ENCODE peak calls at places on chromosomes 5 and 9, in four cellular contexts. D, Q, T and O are unnamed samples.

GRCh38 chr9:137077010-137077747 is at the start of gene UAP1L1:
- DNase-seq in D (peak; percentile 64), Q (no peak), T (peak; percentile 62), O (no peak)

GRCh38 chr5:150491876-150492275 is 16.1 kb upstream of the NDST1 start:
- DNase-seq in D (no peak), Q (no peak), T (no peak), O (no peak)

GRCh38 chr5:403995-404394 is 39.0 kb upstream of the EXOC3 start:
- DNase-seq in D (no peak), Q (no peak), T (no peak), O (no peak)

GRCh38 chr5:10581867-10582511 is 18.1 kb downstream of the ANKRD33B start:
- DNase-seq in D (no peak), Q (no peak), T (no peak), O (no peak)

GRCh38 chr9:108934323-108934885 is at the start of gene ABITRAM:
- DNase-seq in D (peak; percentile 74), Q (peak; percentile 38), T (peak; percentile 95), O (peak; percentile 72)

GRCh38 chr9:100019541-100019940 is 79.3 kb downstream of the ERP44 start:
- DNase-seq in D (no peak), Q (no peak), T (no peak), O (no peak)

GRCh38 chr9:69155341-69156030 is 18.6 kb upstream of the TJP2 start:
- DNase-seq in D (peak; percentile 72), Q (no peak), T (no peak), O (no peak)

GRCh38 chr9:17777465-17777864 is 198.6 kb downstream of the SH3GL2 start:
- DNase-seq in D (no peak), Q (no peak), T (no peak), O (no peak)

GRCh38 chr9:18982246-18982589 is 50.8 kb downstream of the SAXO1 start:
- DNase-seq in D (no peak), Q (no peak), T (no peak), O (no peak)

GRCh38 chr5:16877267-16877935 is 58.7 kb downstream of the MYO10 start:
- DNase-seq in D (no peak), Q (no peak), T (no peak), O (no peak)

GRCh38 chr9:98707158-98708102 is 1.3 kb downstream of the GABBR2 start:
- DNase-seq in D (peak; percentile 88), Q (peak; percentile 73), T (peak; percentile 54), O (peak; percentile 17)

GRCh38 chr5:150114773-150115408 is 28.5 kb upstream of the CSF1R start:
- DNase-seq in D (no peak), Q (no peak), T (no peak), O (no peak)

GRCh38 chr5:172115541-172115982 is 72.5 kb downstream of the STK10 start:
- DNase-seq in D (no peak), Q (no peak), T (no peak), O (no peak)

GRCh38 chr9:95459867-95460626 is 56.7 kb downstream of the PTCH1 start:
- DNase-seq in D (no peak), Q (no peak), T (no peak), O (no peak)

GRCh38 chr5:153461341-153461740 is 29.1 kb upstream of the GRIA1 start:
- DNase-seq in D (no peak), Q (no peak), T (no peak), O (no peak)

GRCh38 chr5:80198399-80198798 is 57.4 kb downstream of the SERINC5 start:
- DNase-seq in D (no peak), Q (no peak), T (no peak), O (no peak)

GRCh38 chr5:75472973-75473372 is 38.5 kb downstream of the CERT1 start:
- DNase-seq in D (no peak), Q (no peak), T (no peak), O (no peak)

GRCh38 chr5:109318455-109319108 is 91.2 kb downstream of the PJA2 start:
- DNase-seq in D (no peak), Q (no peak), T (no peak), O (peak; percentile 9)

GRCh38 chr5:73673161-73673591 is 47.2 kb downstream of the ARHGEF28 start:
- DNase-seq in D (no peak), Q (no peak), T (no peak), O (peak; percentile 67)

GRCh38 chr5:136004436-136004835 is 24.4 kb upstream of the TGFBI start:
- DNase-seq in D (no peak), Q (no peak), T (no peak), O (no peak)

GRCh38 chr5:178941361-178941760 is 363 bp downstream of the ZNF454 start:
- DNase-seq in D (no peak), Q (no peak), T (no peak), O (no peak)

GRCh38 chr5:100464418-100464817 is 70.8 kb upstream of the FAM174A start:
- DNase-seq in D (no peak), Q (no peak), T (no peak), O (no peak)

GRCh38 chr9:17635115-17635890 is 56.4 kb downstream of the SH3GL2 start:
- DNase-seq in D (no peak), Q (no peak), T (no peak), O (no peak)

GRCh38 chr5:30765227-30765626 is 428.3 kb upstream of the CDH6 start:
- DNase-seq in D (no peak), Q (no peak), T (no peak), O (no peak)

GRCh38 chr9:124009835-124010226 is 1.7 kb upstream of the LHX2 start:
- DNase-seq in D (no peak), Q (no peak), T (no peak), O (no peak)

GRCh38 chr9:107251756-107252322 is 31.2 kb upstream of the RAD23B start:
- DNase-seq in D (no peak), Q (no peak), T (no peak), O (peak; percentile 97)

GRCh38 chr5:108607421-108607820 is 140.3 kb upstream of the FER start:
- DNase-seq in D (no peak), Q (no peak), T (no peak), O (no peak)

GRCh38 chr9:79611091-79611614 is 39.4 kb downstream of the TLE4 start:
- DNase-seq in D (no peak), Q (no peak), T (no peak), O (no peak)

GRCh38 chr9:77751341-77752091 is 103.4 kb upstream of the GNA14 start:
- DNase-seq in D (no peak), Q (no peak), T (peak; percentile 8), O (peak; percentile 35)

GRCh38 chr5:14231156-14231555 is 88.0 kb downstream of the TRIO start:
- DNase-seq in D (no peak), Q (no peak), T (no peak), O (no peak)

GRCh38 chr5:20105915-20106314 is 117.9 kb upstream of the CDH18 start:
- DNase-seq in D (no peak), Q (no peak), T (no peak), O (no peak)

GRCh38 chr9:97633859-97634485 is 351 bp downstream of the NCBP1 start:
- DNase-seq in D (no peak), Q (no peak), T (no peak), O (peak; percentile 3)

GRCh38 chr5:96338089-96338488 is 95.0 kb downstream of the PCSK1 start:
- DNase-seq in D (no peak), Q (no peak), T (no peak), O (no peak)

GRCh38 chr9:1927546-1927945 is 87.6 kb upstream of the SMARCA2 start:
- DNase-seq in D (no peak), Q (no peak), T (no peak), O (no peak)

GRCh38 chr9:134101623-134102149 is 33.9 kb upstream of the BRD3 start:
- DNase-seq in D (no peak), Q (no peak), T (no peak), O (no peak)

GRCh38 chr9:26346942-26347477 is 545.6 kb downstream of the CAAP1 start:
- DNase-seq in D (no peak), Q (no peak), T (no peak), O (no peak)

GRCh38 chr5:134647750-134648424 is 698 bp upstream of the SEC24A start:
- DNase-seq in D (no peak), Q (no peak), T (no peak), O (peak; percentile 21)
- TF ChIP-seq ATF3 in D (no peak), Q (no peak), T (no peak), O (no peak)

GRCh38 chr5:4781312-4781711 is 358.8 kb upstream of the ADAMTS16 start:
- DNase-seq in D (no peak), Q (no peak), T (no peak), O (no peak)

GRCh38 chr5:4773827-4774317 is 366.3 kb upstream of the ADAMTS16 start:
- DNase-seq in D (no peak), Q (no peak), T (no peak), O (no peak)

GRCh38 chr5:4777435-4777834 is 362.7 kb upstream of the ADAMTS16 start:
- DNase-seq in D (no peak), Q (no peak), T (no peak), O (no peak)
- TF ChIP-seq ATF3 in D (no peak), Q (no peak), T (no peak), O (no peak)

DNA sequence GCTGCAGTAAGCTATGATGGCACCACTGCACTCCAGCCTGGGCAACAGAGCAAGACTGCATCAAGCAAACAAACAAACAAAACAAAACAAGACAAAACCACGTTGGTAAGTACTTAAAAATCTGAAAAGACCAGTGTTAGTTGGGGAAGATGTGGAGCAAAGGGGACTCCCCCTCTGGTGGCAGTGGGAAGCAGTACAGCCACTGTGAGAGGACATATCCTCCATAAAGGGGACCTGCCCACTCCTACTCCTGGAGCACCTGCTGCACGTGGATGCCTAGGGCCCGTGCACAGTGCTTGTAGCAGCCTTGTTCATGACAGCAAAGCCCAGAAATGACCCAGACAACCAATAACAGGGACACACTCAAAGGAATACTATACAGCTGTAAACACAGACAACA is 17.0 kb upstream of the IPPK start:
- DNase-seq in D (peak; percentile 24), Q (no peak), T (peak; percentile 54), O (peak; percentile 45)
- TF ChIP-seq ATF3 in D (no peak), Q (no peak), T (no peak), O (no peak)

GRCh38 chr9:29969408-29969807 is 2396.1 kb upstream of the C9orf72 start:
- DNase-seq in D (no peak), Q (no peak), T (no peak), O (no peak)
- TF ChIP-seq ATF3 in D (no peak), Q (no peak), T (no peak), O (no peak)